ENCODE peak calls at places on chromosome 17, in five cellular contexts. W is cardiac fibroblast, D is B cell, P is LoVo, L is anterior cingulate cortex. M is an unnamed sample.

GRCh38 chr17:1724351-1724868 is at the start of gene WDR81:
- DNase-seq in W (peak), D (peak), P (peak), L (peak), M (peak)

GRCh38 chr17:41684050-41684449 is 4.6 kb upstream of the EIF1 start:
- DNase-seq in W (no peak), D (no peak), P (no peak), L (no peak), M (no peak)

GRCh38 chr17:8223356-8224063 is 13.1 kb upstream of the AURKB start:
- DNase-seq in W (peak), D (peak), P (peak), L (peak), M (no peak)

GRCh38 chr17:6061290-6061689 is 8.9 kb upstream of the WSCD1 start:
- DNase-seq in W (peak), D (no peak), P (no peak), L (no peak), M (no peak)

GRCh38 chr17:60392042-60392844 is at the start of gene USP32:
- DNase-seq in W (peak), D (peak), P (peak), L (peak), M (peak)

GRCh38 chr17:69246726-69247375 is 18.2 kb upstream of the ABCA10 start:
- DNase-seq in W (peak), D (peak), P (peak), L (no peak), M (peak)

GRCh38 chr17:34006126-34006525 is 249.0 kb upstream of the CCL2 start:
- DNase-seq in W (no peak), D (no peak), P (no peak), L (no peak), M (no peak)

GRCh38 chr17:28738680-28739384 is 5.0 kb upstream of the TRAF4 start:
- DNase-seq in W (no peak), D (peak), P (no peak), L (no peak), M (no peak)

GRCh38 chr17:41737680-41738023 is 3.2 kb upstream of the HAP1 start:
- DNase-seq in W (no peak), D (no peak), P (no peak), L (no peak), M (no peak)

GRCh38 chr17:32127156-32127897 is 15.0 kb upstream of the RHOT1 start:
- DNase-seq in W (peak), D (peak), P (peak), L (peak), M (peak)

GRCh38 chr17:73650147-73650546 is 5.9 kb upstream of the SDK2 start:
- DNase-seq in W (no peak), D (no peak), P (no peak), L (no peak), M (peak)

GRCh38 chr17:79977711-79978544 is 57.7 kb downstream of the TBC1D16 start:
- DNase-seq in W (no peak), D (no peak), P (no peak), L (no peak), M (no peak)

GRCh38 chr17:11557727-11558452 is 40.4 kb upstream of the DNAH9 start:
- DNase-seq in W (no peak), D (no peak), P (no peak), L (no peak), M (no peak)

GRCh38 chr17:65456368-65457151 is 104.9 kb downstream of the AXIN2 start:
- DNase-seq in W (no peak), D (no peak), P (no peak), L (no peak), M (no peak)

GRCh38 chr17:69218986-69219385 is 9.6 kb downstream of the ABCA10 start:
- DNase-seq in W (no peak), D (no peak), P (no peak), L (no peak), M (no peak)

GRCh38 chr17:81021531-81022370 is 13.2 kb upstream of the BAIAP2 start:
- DNase-seq in W (no peak), D (no peak), P (no peak), L (no peak), M (no peak)

GRCh38 chr17:48483004-48483403 is 47.8 kb downstream of the HOXB1 start:
- DNase-seq in W (no peak), D (no peak), P (no peak), L (no peak), M (no peak)

GRCh38 chr17:41751288-41751687 is 16.8 kb upstream of the HAP1 start:
- DNase-seq in W (no peak), D (no peak), P (no peak), L (no peak), M (no peak)

GRCh38 chr17:15456486-15456885 is 10.9 kb downstream of the CDRT4 start:
- DNase-seq in W (no peak), D (no peak), P (no peak), L (no peak), M (no peak)

GRCh38 chr17:35684046-35684802 is 47.2 kb upstream of the RASL10B start:
- DNase-seq in W (peak), D (no peak), P (no peak), L (no peak), M (no peak)

GRCh38 chr17:8103549-8103948 is 14.8 kb downstream of the ALOXE3 start:
- DNase-seq in W (no peak), D (no peak), P (peak), L (no peak), M (no peak)

GRCh38 chr17:74756891-74757290 is 8.5 kb downstream of the NHERF1 start:
- DNase-seq in W (no peak), D (no peak), P (no peak), L (no peak), M (no peak)

GRCh38 chr17:8109669-8110455 is 8.5 kb downstream of the ALOXE3 start:
- DNase-seq in W (peak), D (peak), P (peak), L (no peak), M (peak)

GRCh38 chr17:77666881-77667395 is 291.6 kb upstream of the TNRC6C start:
- DNase-seq in W (peak), D (peak), P (no peak), L (no peak), M (no peak)

GRCh38 chr17:16027708-16028584 is 28.3 kb downstream of the TTC19 start:
- DNase-seq in W (peak), D (no peak), P (peak), L (no peak), M (no peak)

GRCh38 chr17:81207610-81208581 is 14.9 kb downstream of the CEP131 start:
- DNase-seq in W (no peak), D (peak), P (no peak), L (no peak), M (no peak)

GRCh38 chr17:43200127-43200526 is 11.5 kb upstream of the TMEM106A start:
- DNase-seq in W (peak), D (no peak), P (no peak), L (no peak), M (no peak)

GRCh38 chr17:28225271-28225670 is 93.7 kb upstream of the TMEM97 start:
- DNase-seq in W (no peak), D (no peak), P (no peak), L (no peak), M (no peak)

GRCh38 chr17:34665150-34665802 is 85.9 kb downstream of the TMEM132E start:
- DNase-seq in W (no peak), D (no peak), P (no peak), L (no peak), M (no peak)

GRCh38 chr17:22671110-22671509 is 978.8 kb downstream of the KCNJ18 start:
- DNase-seq in W (no peak), D (no peak), P (no peak), L (no peak), M (no peak)

GRCh38 chr17:79212150-79213087 is 137.8 kb downstream of the ENGASE start:
- DNase-seq in W (no peak), D (no peak), P (no peak), L (no peak), M (no peak)